ENCODE peak calls at places on chromosomes 3 and 15, in four cellular contexts. A, W, N and Y are unnamed samples.

GRCh38 chr3:121660356-121661171 is at the start of gene HCLS1:
- DNase-seq in N (peak; percentile 77), W (peak; percentile 86), A (peak; percentile 50), Y (no peak)

GRCh38 chr3:71087109-71088018 is 496.2 kb downstream of the FOXP1 start:
- DNase-seq in A (no peak), N (no peak), W (no peak), Y (no peak)

GRCh38 chr3:182713743-182714517 is 79.4 kb upstream of the ATP11B start:
- DNase-seq in W (no peak), A (no peak), N (peak; percentile 86), Y (peak; percentile 47)

GRCh38 chr15:55394694-55395093 is 13.5 kb downstream of the CCPG1 start:
- DNase-seq in N (no peak), A (no peak), W (no peak), Y (no peak)

GRCh38 chr3:38150780-38151528 is 12.5 kb downstream of the MYD88 start:
- DNase-seq in W (peak; percentile 25), N (no peak), A (no peak), Y (no peak)

GRCh38 chr3:105988540-105988939 is 119.7 kb upstream of the CBLB start:
- DNase-seq in W (no peak), A (no peak), N (no peak), Y (no peak)

GRCh38 chr15:68608206-68608843 is 29.5 kb downstream of the CORO2B start:
- DNase-seq in W (no peak), A (no peak), N (peak; percentile 70), Y (no peak)

GRCh38 chr3:4716731-4717362 is 223.7 kb downstream of the ITPR1 start:
- DNase-seq in N (no peak), A (no peak), W (no peak), Y (no peak)

GRCh38 chr3:141646760-141647561 is 91.1 kb upstream of the RNF7 start:
- DNase-seq in N (peak; percentile 62), A (no peak), W (no peak), Y (no peak)

GRCh38 chr15:71800835-71801745 is 9.3 kb upstream of the NR2E3 start:
- DNase-seq in N (peak; percentile 45), A (no peak), W (no peak), Y (peak; percentile 64)

GRCh38 chr15:40756938-40757337 is 1.9 kb upstream of the RMDN3 start:
- DNase-seq in W (no peak), N (no peak), A (no peak), Y (no peak)

GRCh38 chr3:115695081-115695480 is 71.8 kb downstream of the GAP43 start:
- DNase-seq in A (no peak), N (no peak), W (no peak), Y (no peak)

GRCh38 chr3:15616053-15616452 is 14.5 kb downstream of the BTD start:
- DNase-seq in N (no peak), W (no peak), A (no peak), Y (no peak)

GRCh38 chr15:30923429-30923828 is 19.7 kb downstream of the FAN1 start:
- DNase-seq in W (no peak), N (peak; percentile 85), A (no peak), Y (no peak)